ENCODE peak calls at places on chromosomes 4 and X, in seven cellular contexts. Y is astrocyte; Q is activated CD4-positive, alpha-beta memory T cell treated with anti-CD3 and anti-CD28 coated beads, Interleukin-2, amount 10 ng/mL, durations not matched to agents 7 days and 5 days; R is ELF-1; B is RWPE1; O is transverse colon; V is T-helper 9 cell. N is an unnamed sample.

GRCh38 chr4:88573995-88574394 is 18.3 kb upstream of the HERC3 start:
- DNase-seq in O (no peak), V (no peak), Y (peak; percentile 10), B (no peak), R (no peak), Q (no peak), N (peak; percentile 46)

GRCh38 chr4:26609868-26610267 is 26.0 kb downstream of the TBC1D19 start:
- DNase-seq in Q (no peak), O (no peak), Y (no peak), R (no peak), V (no peak), B (no peak), N (no peak)

GRCh38 chr4:149248191-149248590 is 567.5 kb downstream of the IQCM start:
- DNase-seq in R (no peak), O (no peak), Y (peak; percentile 31), V (no peak), Q (no peak), B (no peak), N (no peak)

GRCh38 chrX:65522739-65523372 is 11.7 kb downstream of the LAS1L start:
- DNase-seq in B (no peak), Q (no peak), Y (peak; percentile 19), R (no peak), O (no peak), V (no peak), N (no peak)

GRCh38 chr4:146329042-146329716 is 114.8 kb downstream of the REELD1 start:
- DNase-seq in B (peak; percentile 61), R (no peak), Y (peak; percentile 86), Q (no peak), O (no peak), V (no peak), N (no peak)

GRCh38 chr4:88794952-88795351 is 97.3 kb upstream of the NAP1L5 start:
- DNase-seq in R (no peak), B (no peak), V (no peak), O (no peak), Y (no peak), Q (no peak), N (no peak)

GRCh38 chr4:8402640-8403039 is 37.9 kb downstream of the ACOX3 start:
- DNase-seq in Q (no peak), O (no peak), R (no peak), Y (no peak), B (no peak), V (no peak), N (no peak)

GRCh38 chr4:88807499-88807898 is 109.9 kb upstream of the NAP1L5 start:
- DNase-seq in Y (peak; percentile 83), R (no peak), V (no peak), O (no peak), Q (no peak), B (no peak), N (no peak)

GRCh38 chr4:16537926-16538325 is 311.7 kb upstream of the TAPT1 start:
- DNase-seq in Q (no peak), O (no peak), V (no peak), B (no peak), Y (no peak), R (no peak), N (no peak)

GRCh38 chr4:105474110-105474518 is 252 bp upstream of the PPA2 start:
- DNase-seq in B (peak; percentile 85), R (peak; percentile 95), V (peak; percentile 75), Y (no peak), O (peak; percentile 91), Q (no peak), N (peak; percentile 92)